ENCODE peak calls at places on chromosomes 11 and 22, in nine cellular contexts. One of them, this sample, is unnamed.

GRCh38 chr11:66607126-66607834 is 9.2 kb upstream of the RBM14 start:
- DNase-seq in tibial nerve: peak; percentile 74
- DNase-seq in ovary: peak; percentile 91
- DNase-seq in Peyer's patch: no peak
- DNase-seq in OCI-LY7: no peak
- DNase-seq in keratinocyte: no peak
- DNase-seq in prostate gland: peak; percentile 84
- DNase-seq in upper lobe of right lung: no peak
- DNase-seq in suprapubic skin: peak; percentile 80
- DNase-seq in this sample: no peak

GRCh38 chr11:120815260-120816100 is 208.4 kb upstream of the TBCEL start:
- DNase-seq in tibial nerve: no peak
- DNase-seq in ovary: no peak
- DNase-seq in Peyer's patch: no peak
- DNase-seq in OCI-LY7: no peak
- DNase-seq in keratinocyte: no peak
- DNase-seq in prostate gland: peak; percentile 45
- DNase-seq in upper lobe of right lung: no peak
- DNase-seq in suprapubic skin: no peak
- DNase-seq in this sample: no peak

GRCh38 chr22:45684169-45684568 is 12.5 kb downstream of the ATXN10 start:
- DNase-seq in tibial nerve: no peak
- DNase-seq in ovary: no peak
- DNase-seq in Peyer's patch: no peak
- DNase-seq in OCI-LY7: no peak
- DNase-seq in keratinocyte: no peak
- DNase-seq in prostate gland: no peak
- DNase-seq in upper lobe of right lung: no peak
- DNase-seq in suprapubic skin: no peak
- DNase-seq in this sample: no peak

GRCh38 chr11:33185756-33186155 is 24.5 kb upstream of the CSTF3 start:
- DNase-seq in tibial nerve: no peak
- DNase-seq in ovary: no peak
- DNase-seq in Peyer's patch: no peak
- DNase-seq in OCI-LY7: no peak
- DNase-seq in keratinocyte: no peak
- DNase-seq in prostate gland: no peak
- DNase-seq in upper lobe of right lung: no peak
- DNase-seq in suprapubic skin: no peak
- DNase-seq in this sample: no peak

GRCh38 chr11:56637500-56637899 is 4.7 kb downstream of the OR5AP2 start:
- DNase-seq in tibial nerve: no peak
- DNase-seq in ovary: no peak
- DNase-seq in Peyer's patch: no peak
- DNase-seq in OCI-LY7: no peak
- DNase-seq in keratinocyte: no peak
- DNase-seq in prostate gland: no peak
- DNase-seq in upper lobe of right lung: no peak
- DNase-seq in suprapubic skin: no peak
- DNase-seq in this sample: no peak

GRCh38 chr11:11089805-11090204 is 232.0 kb upstream of the ZBED5 start:
- DNase-seq in tibial nerve: no peak
- DNase-seq in ovary: no peak
- DNase-seq in Peyer's patch: no peak
- DNase-seq in OCI-LY7: no peak
- DNase-seq in keratinocyte: no peak
- DNase-seq in prostate gland: no peak
- DNase-seq in upper lobe of right lung: no peak
- DNase-seq in suprapubic skin: no peak
- DNase-seq in this sample: no peak

GRCh38 chr11:2932850-2933251 is 3.6 kb upstream of the PHLDA2 start:
- DNase-seq in tibial nerve: no peak
- DNase-seq in ovary: peak; percentile 33
- DNase-seq in Peyer's patch: no peak
- DNase-seq in OCI-LY7: no peak
- DNase-seq in keratinocyte: no peak
- DNase-seq in prostate gland: no peak
- DNase-seq in upper lobe of right lung: peak; percentile 65
- DNase-seq in suprapubic skin: peak; percentile 68
- DNase-seq in this sample: no peak

GRCh38 chr11:5689551-5689983 is at the start of gene TRIM22:
- DNase-seq in tibial nerve: peak; percentile 62
- DNase-seq in ovary: peak; percentile 47
- DNase-seq in Peyer's patch: peak; percentile 73
- DNase-seq in OCI-LY7: peak; percentile 86
- DNase-seq in keratinocyte: no peak
- DNase-seq in prostate gland: peak; percentile 38
- DNase-seq in upper lobe of right lung: peak; percentile 69
- DNase-seq in suprapubic skin: no peak
- DNase-seq in this sample: peak; percentile 84

GRCh38 chr11:59223611-59224010 is 10.9 kb upstream of the MPEG1 start:
- DNase-seq in tibial nerve: no peak
- DNase-seq in ovary: no peak
- DNase-seq in Peyer's patch: no peak
- DNase-seq in OCI-LY7: no peak
- DNase-seq in keratinocyte: no peak
- DNase-seq in prostate gland: no peak
- DNase-seq in upper lobe of right lung: no peak
- DNase-seq in suprapubic skin: no peak
- DNase-seq in this sample: peak; percentile 47

GRCh38 chr11:59222464-59223065 is 9.8 kb upstream of the MPEG1 start:
- DNase-seq in tibial nerve: no peak
- DNase-seq in ovary: no peak
- DNase-seq in Peyer's patch: no peak
- DNase-seq in OCI-LY7: no peak
- DNase-seq in keratinocyte: no peak
- DNase-seq in prostate gland: no peak
- DNase-seq in upper lobe of right lung: no peak
- DNase-seq in suprapubic skin: no peak
- DNase-seq in this sample: no peak

GRCh38 chr11:59219836-59220235 is 7.1 kb upstream of the MPEG1 start:
- DNase-seq in tibial nerve: peak; percentile 48
- DNase-seq in ovary: no peak
- DNase-seq in Peyer's patch: no peak
- DNase-seq in OCI-LY7: no peak
- DNase-seq in keratinocyte: no peak
- DNase-seq in prostate gland: no peak
- DNase-seq in upper lobe of right lung: no peak
- DNase-seq in suprapubic skin: no peak
- DNase-seq in this sample: no peak

GRCh38 chr11:59223177-59223576 is 10.4 kb upstream of the MPEG1 start:
- DNase-seq in tibial nerve: no peak
- DNase-seq in ovary: no peak
- DNase-seq in Peyer's patch: no peak
- DNase-seq in OCI-LY7: no peak
- DNase-seq in keratinocyte: no peak
- DNase-seq in prostate gland: no peak
- DNase-seq in upper lobe of right lung: no peak
- DNase-seq in suprapubic skin: no peak
- DNase-seq in this sample: no peak

DNA sequence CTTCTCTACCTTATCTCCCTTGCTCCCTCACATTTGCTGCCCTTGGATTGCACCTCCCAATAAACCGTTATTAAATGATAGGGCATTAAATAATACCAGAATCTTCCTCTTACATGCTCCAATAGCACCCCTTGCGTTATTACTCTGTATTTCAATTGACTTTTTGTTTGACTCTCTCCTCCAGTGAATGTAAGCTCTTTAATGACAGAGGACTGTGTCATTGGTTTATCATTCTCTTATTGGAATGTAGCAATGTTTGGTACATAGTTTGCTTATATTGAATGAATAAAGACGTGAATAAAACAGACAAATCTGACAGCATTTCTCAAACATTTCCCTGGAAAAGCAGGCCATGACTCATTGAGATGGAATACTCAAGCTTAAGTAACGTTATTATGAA is 8.7 kb upstream of the MPEG1 start:
- DNase-seq in tibial nerve: no peak
- DNase-seq in ovary: no peak
- DNase-seq in Peyer's patch: no peak
- DNase-seq in OCI-LY7: peak; percentile 30
- DNase-seq in keratinocyte: no peak
- DNase-seq in prostate gland: no peak
- DNase-seq in upper lobe of right lung: no peak
- DNase-seq in suprapubic skin: no peak
- DNase-seq in this sample: peak; percentile 72
- TF ChIP-seq CTCF in tibial nerve: no peak
- TF ChIP-seq CTCF in ovary: no peak
- TF ChIP-seq CTCF in Peyer's patch: no peak
- TF ChIP-seq CTCF in OCI-LY7: peak; percentile 75
- TF ChIP-seq CTCF in keratinocyte: no peak
- TF ChIP-seq CTCF in prostate gland: no peak
- TF ChIP-seq CTCF in upper lobe of right lung: no peak
- TF ChIP-seq CTCF in suprapubic skin: no peak
- TF ChIP-seq CTCF in this sample: peak; percentile 33

GRCh38 chr22:25069426-25069757 is 116.9 kb downstream of the KIAA1671 start:
- DNase-seq in tibial nerve: no peak
- DNase-seq in ovary: no peak
- DNase-seq in Peyer's patch: no peak
- DNase-seq in OCI-LY7: no peak
- DNase-seq in keratinocyte: no peak
- DNase-seq in prostate gland: no peak
- DNase-seq in upper lobe of right lung: no peak
- DNase-seq in suprapubic skin: no peak
- DNase-seq in this sample: no peak

GRCh38 chr22:25071720-25072119 is 119.2 kb downstream of the KIAA1671 start:
- DNase-seq in tibial nerve: no peak
- DNase-seq in ovary: no peak
- DNase-seq in Peyer's patch: no peak
- DNase-seq in OCI-LY7: no peak
- DNase-seq in keratinocyte: no peak
- DNase-seq in prostate gland: no peak
- DNase-seq in upper lobe of right lung: no peak
- DNase-seq in suprapubic skin: no peak
- DNase-seq in this sample: no peak

GRCh38 chr22:25072406-25072805 is 119.9 kb downstream of the KIAA1671 start:
- DNase-seq in tibial nerve: no peak
- DNase-seq in ovary: no peak
- DNase-seq in Peyer's patch: no peak
- DNase-seq in OCI-LY7: no peak
- DNase-seq in keratinocyte: no peak
- DNase-seq in prostate gland: no peak
- DNase-seq in upper lobe of right lung: no peak
- DNase-seq in suprapubic skin: no peak
- DNase-seq in this sample: no peak

GRCh38 chr22:25069758-25070461 is 117.4 kb downstream of the KIAA1671 start:
- DNase-seq in tibial nerve: no peak
- DNase-seq in ovary: peak; percentile 73
- DNase-seq in Peyer's patch: no peak
- DNase-seq in OCI-LY7: no peak
- DNase-seq in keratinocyte: no peak
- DNase-seq in prostate gland: peak; percentile 55
- DNase-seq in upper lobe of right lung: peak; percentile 68
- DNase-seq in suprapubic skin: no peak
- DNase-seq in this sample: peak; percentile 21

GRCh38 chr22:25070870-25071465 is 118.5 kb downstream of the KIAA1671 start:
- DNase-seq in tibial nerve: no peak
- DNase-seq in ovary: no peak
- DNase-seq in Peyer's patch: no peak
- DNase-seq in OCI-LY7: no peak
- DNase-seq in keratinocyte: no peak
- DNase-seq in prostate gland: no peak
- DNase-seq in upper lobe of right lung: no peak
- DNase-seq in suprapubic skin: no peak
- DNase-seq in this sample: peak; percentile 26
- H3K27ac ChIP-seq in tibial nerve: peak overlapping the region; percentile 67
- H3K27ac ChIP-seq in ovary: no peak overlapping the region
- H3K27ac ChIP-seq in Peyer's patch: no peak overlapping the region
- H3K27ac ChIP-seq in OCI-LY7: no peak overlapping the region
- H3K27ac ChIP-seq in keratinocyte: no peak overlapping the region
- H3K27ac ChIP-seq in prostate gland: peak overlapping the region; percentile 53
- H3K27ac ChIP-seq in upper lobe of right lung: no peak overlapping the region
- H3K27ac ChIP-seq in suprapubic skin: no peak overlapping the region
- H3K27ac ChIP-seq in this sample: peak overlapping the region; percentile 91

GRCh38 chr22:47798229-47798628 is 1035.8 kb downstream of the TBC1D22A start:
- DNase-seq in tibial nerve: no peak
- DNase-seq in ovary: no peak
- DNase-seq in Peyer's patch: no peak
- DNase-seq in OCI-LY7: no peak
- DNase-seq in keratinocyte: no peak
- DNase-seq in prostate gland: no peak
- DNase-seq in upper lobe of right lung: no peak
- DNase-seq in suprapubic skin: no peak
- DNase-seq in this sample: no peak

GRCh38 chr22:47804281-47804680 is 1041.8 kb downstream of the TBC1D22A start:
- DNase-seq in tibial nerve: no peak
- DNase-seq in ovary: no peak
- DNase-seq in Peyer's patch: no peak
- DNase-seq in OCI-LY7: no peak
- DNase-seq in keratinocyte: no peak
- DNase-seq in prostate gland: no peak
- DNase-seq in upper lobe of right lung: no peak
- DNase-seq in suprapubic skin: no peak
- DNase-seq in this sample: no peak

GRCh38 chr22:47805394-47805935 is 1043.0 kb downstream of the TBC1D22A start:
- DNase-seq in tibial nerve: no peak
- DNase-seq in ovary: no peak
- DNase-seq in Peyer's patch: no peak
- DNase-seq in OCI-LY7: no peak
- DNase-seq in keratinocyte: no peak
- DNase-seq in prostate gland: no peak
- DNase-seq in upper lobe of right lung: no peak
- DNase-seq in suprapubic skin: no peak
- DNase-seq in this sample: no peak

GRCh38 chr22:47802446-47802845 is 1040.0 kb downstream of the TBC1D22A start:
- DNase-seq in tibial nerve: no peak
- DNase-seq in ovary: no peak
- DNase-seq in Peyer's patch: no peak
- DNase-seq in OCI-LY7: no peak
- DNase-seq in keratinocyte: no peak
- DNase-seq in prostate gland: no peak
- DNase-seq in upper lobe of right lung: no peak
- DNase-seq in suprapubic skin: no peak
- DNase-seq in this sample: no peak

DNA sequence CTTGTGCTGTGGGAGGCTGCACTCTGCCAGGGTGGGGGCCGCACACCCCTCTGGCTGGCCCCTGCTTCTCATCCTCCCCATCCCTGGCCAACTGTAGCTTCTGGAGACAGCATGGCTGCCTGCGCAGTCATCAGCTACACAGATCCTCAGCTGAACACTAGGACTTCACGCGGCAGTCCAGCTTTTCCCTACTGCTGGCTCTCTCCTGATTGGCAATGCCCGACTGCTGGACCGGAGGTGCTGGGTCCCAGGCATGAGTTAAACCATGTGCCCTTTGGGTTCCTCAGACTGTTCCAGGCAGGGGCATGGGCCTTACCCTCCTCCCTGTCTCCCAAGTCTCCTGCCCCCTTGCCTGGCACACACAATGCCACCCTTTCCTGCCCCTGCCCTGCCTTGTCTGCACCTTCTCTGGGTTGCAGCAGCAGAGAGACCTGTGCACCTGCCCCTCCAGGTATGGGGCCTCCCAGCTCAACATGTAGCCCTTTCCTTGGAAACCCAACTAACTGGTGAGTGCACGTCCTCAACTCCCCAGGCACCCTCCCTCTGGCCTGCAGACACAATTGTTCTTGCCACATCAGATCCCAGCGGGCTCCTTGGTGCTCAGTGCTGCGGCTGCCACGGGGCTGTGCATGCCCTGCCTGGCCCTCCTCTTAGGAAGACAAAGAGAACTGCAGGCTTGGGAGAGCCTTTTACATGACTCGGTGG is 1039.2 kb downstream of the TBC1D22A start:
- DNase-seq in tibial nerve: no peak
- DNase-seq in ovary: no peak
- DNase-seq in Peyer's patch: no peak
- DNase-seq in OCI-LY7: no peak
- DNase-seq in keratinocyte: no peak
- DNase-seq in prostate gland: no peak
- DNase-seq in upper lobe of right lung: no peak
- DNase-seq in suprapubic skin: no peak
- DNase-seq in this sample: no peak
- H3K4me1 ChIP-seq in tibial nerve: no peaks in the 10 kb centered on the region
- H3K4me1 ChIP-seq in ovary: no peaks in the 10 kb centered on the region
- H3K4me1 ChIP-seq in Peyer's patch: no peaks in the 10 kb centered on the region
- H3K4me1 ChIP-seq in OCI-LY7: no peaks in the 10 kb centered on the region
- H3K4me1 ChIP-seq in keratinocyte: no peaks in the 10 kb centered on the region
- H3K4me1 ChIP-seq in prostate gland: no peaks in the 10 kb centered on the region
- H3K4me1 ChIP-seq in upper lobe of right lung: no peaks in the 10 kb centered on the region
- H3K4me1 ChIP-seq in suprapubic skin: no peaks in the 10 kb centered on the region
- H3K4me1 ChIP-seq in this sample: no peaks in the 10 kb centered on the region

DNA sequence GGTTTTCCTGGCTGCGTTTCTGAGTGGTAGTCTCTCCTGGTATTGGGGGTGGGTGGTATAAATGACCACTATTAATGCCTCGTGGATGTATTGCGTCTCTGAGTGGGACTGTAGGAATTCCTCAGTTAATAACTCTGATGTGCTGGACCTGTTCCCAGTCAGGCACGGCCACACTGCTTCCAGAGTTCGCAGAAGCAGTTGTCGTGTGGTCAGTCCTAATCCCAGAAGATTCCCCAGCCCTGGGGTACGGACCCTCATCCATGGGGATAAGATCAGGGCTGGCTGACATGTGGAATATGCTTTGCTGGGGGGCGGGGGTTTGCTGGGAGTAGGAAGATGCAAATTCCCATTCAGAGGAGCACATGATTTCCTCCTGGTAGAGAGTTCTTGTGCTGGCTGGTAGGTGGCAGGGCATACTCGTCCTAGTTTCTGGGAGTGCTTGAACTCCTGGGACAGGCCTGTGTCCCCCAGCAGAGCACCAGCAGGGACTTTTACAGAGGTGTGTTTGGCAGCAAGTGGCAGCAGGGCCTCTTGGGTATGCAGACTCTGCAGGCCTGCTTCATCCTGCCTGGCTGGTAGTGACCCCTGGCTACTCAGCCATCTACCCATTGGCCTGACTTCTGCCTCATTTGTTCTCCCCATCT is 157.4 kb downstream of the NAV2 start:
- DNase-seq in tibial nerve: no peak
- DNase-seq in ovary: no peak
- DNase-seq in Peyer's patch: no peak
- DNase-seq in OCI-LY7: no peak
- DNase-seq in keratinocyte: no peak
- DNase-seq in prostate gland: no peak
- DNase-seq in upper lobe of right lung: no peak
- DNase-seq in suprapubic skin: no peak
- DNase-seq in this sample: no peak
- TF ChIP-seq CTCF in tibial nerve: no peak
- TF ChIP-seq CTCF in ovary: no peak
- TF ChIP-seq CTCF in Peyer's patch: no peak
- TF ChIP-seq CTCF in OCI-LY7: no peak
- TF ChIP-seq CTCF in keratinocyte: no peak
- TF ChIP-seq CTCF in prostate gland: no peak
- TF ChIP-seq CTCF in upper lobe of right lung: no peak
- TF ChIP-seq CTCF in suprapubic skin: no peak
- TF ChIP-seq CTCF in this sample: no peak

This sample was measured in cardiac muscle cell.